ENCODE peak calls at places on chromosomes 5 and 9, in eight cellular contexts. Z is CD8-positive, alpha-beta memory T cell; U is lower lobe of right lung; T is right lobe of liver; N is GM23338; M is DND-41; R is heart right ventricle; B is CD4-positive, CD25-positive, alpha-beta regulatory T cell. C is an unnamed sample.

GRCh38 chr5:43804041-43804440 is 201.1 kb downstream of the NNT start:
- DNase-seq in Z (no peak), U (no peak), T (no peak), N (no peak), M (no peak), R (no peak), B (no peak), C (no peak)

GRCh38 chr9:19946446-19947109 is 157.7 kb upstream of the SLC24A2 start:
- DNase-seq in Z (no peak), U (no peak), T (no peak), N (peak), M (peak), R (no peak), B (no peak), C (no peak)

GRCh38 chr5:2148312-2149195 is 265.8 kb upstream of the IRX4 start:
- DNase-seq in Z (no peak), U (no peak), T (peak), N (no peak), M (no peak), R (no peak), B (no peak), C (no peak)

GRCh38 chr9:114551750-114552685 is 35.6 kb upstream of the ATP6V1G1 start:
- DNase-seq in Z (no peak), U (no peak), T (no peak), N (no peak), M (no peak), R (peak), B (no peak), C (no peak)

GRCh38 chr5:35247645-35248034 is 17.4 kb upstream of the PRLR start:
- DNase-seq in Z (no peak), U (no peak), T (no peak), N (no peak), M (no peak), R (no peak), B (no peak), C (no peak)

GRCh38 chr9:37036237-37037136 is 2.4 kb upstream of the PAX5 start:
- DNase-seq in Z (no peak), U (peak), T (peak), N (peak), M (peak), R (no peak), B (no peak), C (no peak)

GRCh38 chr9:92100237-92100911 is 14.8 kb downstream of the SPTLC1 start:
- DNase-seq in Z (no peak), U (no peak), T (no peak), N (no peak), M (no peak), R (no peak), B (no peak), C (no peak)

GRCh38 chr9:31030741-31031202 is 1353.7 kb upstream of the ACO1 start:
- DNase-seq in Z (no peak), U (no peak), T (no peak), N (peak), M (no peak), R (no peak), B (no peak), C (no peak)

GRCh38 chr5:9209846-9210547 is 335.9 kb downstream of the SEMA5A start:
- DNase-seq in Z (no peak), U (no peak), T (no peak), N (no peak), M (no peak), R (no peak), B (no peak), C (no peak)

GRCh38 chr9:106107716-106108115 is 413.4 kb downstream of the TMEM38B start:
- DNase-seq in Z (no peak), U (no peak), T (no peak), N (no peak), M (no peak), R (no peak), B (no peak), C (no peak)

GRCh38 chr5:174917976-174918554 is 193.7 kb downstream of the MSX2 start:
- DNase-seq in Z (no peak), U (no peak), T (no peak), N (no peak), M (no peak), R (no peak), B (no peak), C (no peak)

GRCh38 chr9:114348906-114349482 is 19.3 kb downstream of the ORM2 start:
- DNase-seq in Z (peak), U (peak), T (no peak), N (peak), M (peak), R (peak), B (peak), C (peak)

GRCh38 chr5:175517824-175518450 is 39.6 kb downstream of the SFXN1 start:
- DNase-seq in Z (no peak), U (no peak), T (no peak), N (no peak), M (no peak), R (no peak), B (peak), C (no peak)

GRCh38 chr5:96058084-96058483 is 96.4 kb upstream of the ELL2 start:
- DNase-seq in Z (no peak), U (no peak), T (no peak), N (peak), M (no peak), R (no peak), B (no peak), C (no peak)

GRCh38 chr5:176844706-176845391 is 34.5 kb downstream of the UNC5A start:
- DNase-seq in Z (no peak), U (no peak), T (no peak), N (no peak), M (no peak), R (no peak), B (no peak), C (no peak)

GRCh38 chr5:44390332-44390731 is 1.1 kb upstream of the FGF10 start:
- DNase-seq in Z (no peak), U (no peak), T (no peak), N (no peak), M (no peak), R (no peak), B (no peak), C (no peak)

GRCh38 chr9:88973281-88974045 is 17.8 kb upstream of the S1PR3 start:
- DNase-seq in Z (no peak), U (no peak), T (no peak), N (peak), M (no peak), R (no peak), B (no peak), C (no peak)

GRCh38 chr5:92777421-92777820 is 803.6 kb downstream of the NR2F1-AS1 start:
- DNase-seq in Z (no peak), U (no peak), T (no peak), N (peak), M (no peak), R (no peak), B (no peak), C (no peak)

GRCh38 chr9:113274474-113275146 is 762 bp downstream of the CDC26 start:
- DNase-seq in Z (no peak), U (no peak), T (no peak), N (peak), M (peak), R (peak), B (peak), C (no peak)

GRCh38 chr5:94081088-94081487 is 339.7 kb upstream of the POU5F2 start:
- DNase-seq in Z (no peak), U (no peak), T (no peak), N (no peak), M (no peak), R (no peak), B (no peak), C (no peak)

GRCh38 chr5:143506881-143507552 is 103.5 kb upstream of the NR3C1 start:
- DNase-seq in Z (no peak), U (no peak), T (no peak), N (no peak), M (no peak), R (no peak), B (no peak), C (no peak)

GRCh38 chr9:4228606-4229005 is 71.3 kb downstream of the GLIS3 start:
- DNase-seq in Z (no peak), U (no peak), T (no peak), N (peak), M (no peak), R (no peak), B (no peak), C (no peak)

GRCh38 chr5:35990524-35990923 is 666 bp downstream of the UGT3A1 start:
- DNase-seq in Z (no peak), U (no peak), T (peak), N (peak), M (no peak), R (no peak), B (no peak), C (no peak)

GRCh38 chr9:88874391-88874790 is 116.9 kb upstream of the S1PR3 start:
- DNase-seq in Z (no peak), U (no peak), T (no peak), N (no peak), M (no peak), R (no peak), B (no peak), C (no peak)

GRCh38 chr5:142918959-142919635 is 148.9 kb downstream of the ARHGAP26 start:
- DNase-seq in Z (no peak), U (no peak), T (no peak), N (no peak), M (no peak), R (no peak), B (no peak), C (no peak)

GRCh38 chr9:115373000-115373709 is 255.2 kb upstream of the TNC start:
- DNase-seq in Z (no peak), U (no peak), T (no peak), N (no peak), M (no peak), R (no peak), B (no peak), C (no peak)

GRCh38 chr5:169805527-169805934 is 168.5 kb downstream of the DOCK2 start:
- DNase-seq in Z (no peak), U (no peak), T (no peak), N (no peak), M (peak), R (no peak), B (no peak), C (peak)

GRCh38 chr9:32589083-32589713 is 16.2 kb upstream of the NDUFB6 start:
- DNase-seq in Z (no peak), U (no peak), T (no peak), N (peak), M (no peak), R (no peak), B (no peak), C (no peak)

GRCh38 chr9:133683494-133684460 is 47.6 kb downstream of the DBH start:
- DNase-seq in Z (peak), U (peak), T (peak), N (no peak), M (peak), R (peak), B (peak), C (no peak)

GRCh38 chr5:142872795-142873194 is 102.6 kb downstream of the ARHGAP26 start:
- DNase-seq in Z (no peak), U (no peak), T (no peak), N (peak), M (no peak), R (peak), B (no peak), C (no peak)

GRCh38 chr9:31323726-31324444 is 1060.6 kb upstream of the ACO1 start:
- DNase-seq in Z (no peak), U (no peak), T (no peak), N (no peak), M (no peak), R (no peak), B (no peak), C (no peak)

GRCh38 chr9:114394523-114395193 is 6.9 kb upstream of the AKNA start:
- DNase-seq in Z (no peak), U (no peak), T (no peak), N (no peak), M (no peak), R (no peak), B (no peak), C (no peak)

GRCh38 chr9:109799792-109800191 is 19.8 kb downstream of the PALM2AKAP2 start:
- DNase-seq in Z (no peak), U (no peak), T (no peak), N (peak), M (no peak), R (no peak), B (no peak), C (no peak)

GRCh38 chr5:129096382-129096991 is 1.9 kb downstream of the ISOC1 start:
- DNase-seq in Z (no peak), U (no peak), T (no peak), N (peak), M (no peak), R (no peak), B (no peak), C (no peak)

GRCh38 chr5:129099184-129099570 is 4.6 kb downstream of the ISOC1 start:
- DNase-seq in Z (no peak), U (no peak), T (no peak), N (no peak), M (no peak), R (no peak), B (no peak), C (no peak)

GRCh38 chr5:129097498-129098296 is 3.1 kb downstream of the ISOC1 start:
- DNase-seq in Z (no peak), U (no peak), T (no peak), N (no peak), M (no peak), R (no peak), B (no peak), C (no peak)

GRCh38 chr5:129101794-129102193 is 7.2 kb downstream of the ISOC1 start:
- DNase-seq in Z (no peak), U (no peak), T (no peak), N (no peak), M (no peak), R (no peak), B (no peak), C (no peak)

GRCh38 chr5:129098488-129099183 is 4.1 kb downstream of the ISOC1 start:
- DNase-seq in Z (no peak), U (no peak), T (no peak), N (no peak), M (peak), R (no peak), B (no peak), C (no peak)
- H3K27ac ChIP-seq in Z (no peak), U (no peak), T (peak), N (no peak), M (no peak), R (peak), B (no peak), C (no peak)

GRCh38 chr9:122314193-122314592 is 49.5 kb downstream of the MRRF start:
- DNase-seq in Z (no peak), U (no peak), T (no peak), N (no peak), M (no peak), R (no peak), B (no peak), C (no peak)

GRCh38 chr9:122315534-122315933 is 50.9 kb downstream of the MRRF start:
- DNase-seq in Z (no peak), U (no peak), T (no peak), N (no peak), M (no peak), R (no peak), B (no peak), C (no peak)

GRCh38 chr9:122320346-122320995 is 50.4 kb upstream of the PTGS1 start:
- DNase-seq in Z (no peak), U (no peak), T (no peak), N (no peak), M (no peak), R (no peak), B (no peak), C (no peak)

GRCh38 chr9:122322553-122322952 is 48.3 kb upstream of the PTGS1 start:
- DNase-seq in Z (no peak), U (no peak), T (no peak), N (no peak), M (no peak), R (no peak), B (no peak), C (no peak)

DNA sequence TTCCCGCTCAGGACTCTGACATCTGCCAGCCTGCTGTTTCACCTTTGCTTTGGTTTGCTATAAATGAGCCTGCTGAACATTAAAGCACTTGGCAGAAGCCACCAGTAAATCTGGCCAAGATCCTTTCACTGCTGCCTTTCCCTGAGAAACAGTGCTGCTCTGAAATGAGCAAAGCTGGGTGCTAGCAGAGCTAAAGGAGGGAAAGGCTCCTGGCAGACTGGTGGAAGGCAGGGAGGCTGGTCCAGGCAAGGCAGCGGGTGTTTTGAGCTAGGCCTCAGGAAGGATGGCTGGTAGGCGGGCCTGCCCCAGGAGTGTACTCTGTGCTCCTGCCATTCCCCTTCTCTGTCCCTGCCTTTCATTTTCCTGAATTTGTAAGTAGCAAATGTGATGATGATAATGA is 52.5 kb upstream of the PTGS1 start:
- DNase-seq in Z (no peak), U (no peak), T (no peak), N (no peak), M (no peak), R (no peak), B (no peak), C (no peak)
- H3K27ac ChIP-seq in Z (no peak), U (no peak), T (no peak), N (no peak), M (no peak), R (no peak), B (no peak), C (peak)

DNA sequence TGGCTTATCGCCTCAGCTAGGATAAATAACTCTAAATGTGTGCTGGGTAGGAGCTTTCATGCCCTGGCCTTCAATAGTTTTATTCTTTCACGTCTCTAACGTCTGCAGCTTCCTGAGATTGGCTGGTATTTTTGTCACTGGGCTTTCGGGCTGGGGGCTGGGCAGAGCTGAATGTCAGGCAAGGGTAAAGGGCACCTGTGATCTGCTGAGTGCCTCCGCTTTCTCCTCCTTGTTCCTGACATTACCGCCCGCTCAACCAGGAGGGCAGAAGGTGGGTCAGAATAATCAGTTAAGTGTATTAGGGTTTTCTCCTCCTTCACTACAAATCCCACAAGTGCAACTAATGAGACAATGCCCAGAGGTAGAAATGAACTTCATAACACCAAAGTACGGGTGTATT is 216.6 kb downstream of the TSSK1B start:
- DNase-seq in Z (no peak), U (no peak), T (peak), N (peak), M (no peak), R (peak), B (no peak), C (no peak)
- H3K27ac ChIP-seq in Z (no peak), U (peak), T (peak), N (peak), M (no peak), R (peak), B (no peak), C (no peak)

DNA sequence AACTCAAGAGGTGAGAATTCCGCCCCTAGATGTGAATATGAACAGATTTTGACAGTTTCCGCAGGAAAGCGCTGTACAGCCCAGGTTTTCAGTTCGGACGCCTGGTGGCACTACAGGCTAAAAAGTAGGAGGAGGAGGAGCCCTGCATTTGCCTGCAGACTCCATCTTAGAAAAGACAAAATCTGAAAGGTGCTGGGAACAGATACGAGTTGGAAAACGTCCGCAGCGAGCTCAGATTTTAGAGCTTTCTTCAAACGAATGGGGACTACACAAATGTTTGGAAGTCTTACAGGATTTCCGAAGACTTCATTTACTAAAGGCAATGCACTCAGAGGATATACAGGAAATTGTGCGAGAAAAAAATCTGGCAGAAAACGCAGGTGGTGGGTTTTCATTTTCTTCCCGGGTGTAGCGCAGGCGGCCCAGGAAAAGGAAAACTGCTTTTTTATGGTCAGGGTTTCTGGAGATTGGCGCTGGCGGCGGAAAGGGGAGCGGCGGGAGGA is 9.9 kb upstream of the PCDHB2 start:
- DNase-seq in Z (no peak), U (no peak), T (no peak), N (peak), M (peak), R (peak), B (no peak), C (peak)
- H3K27ac ChIP-seq in Z (no peak), U (peak), T (peak), N (peak), M (no peak), R (peak), B (no peak), C (peak)

GRCh38 chr5:98308960-98309359 is 464.5 kb upstream of the RGMB start:
- DNase-seq in Z (no peak), U (no peak), T (no peak), N (no peak), M (no peak), R (no peak), B (no peak), C (no peak)

GRCh38 chr5:98307811-98308210 is 465.7 kb upstream of the RGMB start:
- DNase-seq in Z (no peak), U (no peak), T (no peak), N (no peak), M (no peak), R (no peak), B (no peak), C (no peak)

GRCh38 chr5:98309785-98310566 is 463.5 kb upstream of the RGMB start:
- DNase-seq in Z (no peak), U (no peak), T (no peak), N (peak), M (no peak), R (peak), B (no peak), C (peak)

DNA sequence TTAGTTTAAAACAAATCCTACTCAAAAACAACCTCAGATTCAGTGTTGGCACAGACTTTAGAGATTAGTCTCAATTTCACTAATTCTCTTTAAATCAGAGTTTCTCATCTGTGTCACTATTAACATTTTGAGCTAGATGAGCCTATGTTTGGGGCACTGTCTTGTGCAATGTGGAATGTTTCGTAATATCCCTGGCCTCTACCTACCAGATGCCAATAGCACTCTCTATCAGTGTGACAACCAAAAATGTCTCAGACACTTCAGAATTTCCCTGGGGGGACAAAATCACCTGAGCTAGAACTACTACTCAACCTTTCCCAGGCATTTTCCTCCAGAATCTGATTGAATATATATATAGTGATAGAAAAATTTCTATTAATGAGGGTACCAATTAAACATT is 465.2 kb upstream of the RGMB start:
- DNase-seq in Z (no peak), U (no peak), T (no peak), N (no peak), M (no peak), R (no peak), B (no peak), C (no peak)
- H3K27ac ChIP-seq in Z (no peak), U (no peak), T (no peak), N (no peak), M (no peak), R (no peak), B (no peak), C (no peak)

GRCh38 chr5:56848206-56848605 is 32.9 kb downstream of the MAP3K1 start:
- DNase-seq in Z (no peak), U (no peak), T (no peak), N (no peak), M (no peak), R (no peak), B (no peak), C (no peak)
- H3K27ac ChIP-seq in Z (no peak), U (no peak), T (no peak), N (no peak), M (no peak), R (no peak), B (no peak), C (no peak)

DNA sequence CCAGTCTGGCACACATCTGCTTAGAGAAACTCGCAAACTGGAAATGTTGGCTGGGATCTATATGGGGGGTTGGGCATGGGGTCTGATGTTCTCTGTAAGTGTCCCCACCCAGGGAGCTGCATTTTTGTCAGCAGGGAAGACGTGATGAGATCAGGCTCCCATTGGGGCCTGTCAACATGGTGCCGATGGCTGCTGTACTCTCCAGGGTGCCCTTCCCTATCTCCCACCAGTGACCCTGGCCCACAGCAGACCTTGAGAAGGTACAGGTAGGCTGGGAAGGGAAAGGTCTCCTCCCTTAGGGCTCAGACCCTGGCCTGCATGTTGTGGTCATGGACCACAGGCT is 175.4 kb upstream of the PITX1 start:
- DNase-seq in Z (no peak), U (no peak), T (no peak), N (no peak), M (no peak), R (no peak), B (no peak), C (no peak)
- H3K27ac ChIP-seq in Z (no peak), U (no peak), T (no peak), N (no peak), M (no peak), R (no peak), B (no peak), C (no peak)